ENCODE peak calls at places on chromosomes 6 and 20, in five cellular contexts. F, D, A, N and G are unnamed samples.

GRCh38 chr20:16528078-16528477 is 45.2 kb downstream of the KIF16B start:
- DNase-seq in N (peak; percentile 36), D (peak; percentile 54), F (no peak), A (peak; percentile 65), G (peak; percentile 63)

GRCh38 chr6:56399250-56399671 is 151.9 kb upstream of the COL21A1 start:
- DNase-seq in F (no peak), A (no peak), N (no peak), D (peak; percentile 16), G (peak; percentile 33)

GRCh38 chr20:63890201-63890576 is 4.7 kb upstream of the DNAJC5 start:
- DNase-seq in D (no peak), N (no peak), A (no peak), F (no peak), G (no peak)

GRCh38 chr6:71393471-71393870 is 104.9 kb downstream of the OGFRL1 start:
- DNase-seq in D (no peak), F (no peak), N (no peak), A (no peak), G (no peak)

GRCh38 chr6:140445474-140446004 is 1071.1 kb upstream of the CITED2 start:
- DNase-seq in D (no peak), N (no peak), A (peak; percentile 1), F (no peak), G (no peak)

GRCh38 chr6:135604035-135604865 is 106.7 kb upstream of the AHI1 start:
- DNase-seq in D (no peak), A (no peak), F (no peak), N (no peak), G (no peak)

GRCh38 chr20:36848078-36848660 is 27.8 kb upstream of the TLDC2 start:
- DNase-seq in N (no peak), F (no peak), D (no peak), A (peak; percentile 62), G (no peak)

GRCh38 chr6:132843316-132844040 is 29.1 kb downstream of the RPS12 start:
- DNase-seq in D (no peak), A (no peak), N (no peak), F (no peak), G (no peak)

GRCh38 chr6:30263734-30264133 is 50.5 kb upstream of the TRIM26 start:
- DNase-seq in A (peak; percentile 14), N (no peak), D (no peak), F (no peak), G (no peak)

GRCh38 chr6:150775804-150776203 is 89.7 kb upstream of the MTHFD1L start:
- DNase-seq in D (no peak), F (no peak), N (no peak), A (no peak), G (peak; percentile 33)

GRCh38 chr6:66508433-66508832 is 801.4 kb upstream of the EYS start:
- DNase-seq in N (no peak), D (no peak), A (no peak), F (no peak), G (no peak)

GRCh38 chr6:158204616-158205015 is 36.5 kb downstream of the GTF2H5 start:
- DNase-seq in A (no peak), N (no peak), F (no peak), D (no peak), G (no peak)

GRCh38 chr20:19628570-19629134 is 129.4 kb upstream of the RIN2 start:
- DNase-seq in F (no peak), D (peak; percentile 73), N (peak; percentile 35), A (peak; percentile 43), G (peak; percentile 76)

GRCh38 chr6:11188161-11188915 is 44.1 kb downstream of the NEDD9 start:
- DNase-seq in N (no peak), A (no peak), F (no peak), D (no peak), G (no peak)

GRCh38 chr6:128743974-128744765 is 138.8 kb upstream of the LAMA2 start:
- DNase-seq in A (no peak), F (no peak), N (no peak), D (no peak), G (no peak)

GRCh38 chr6:90222724-90223198 is 73.9 kb downstream of the BACH2 start:
- DNase-seq in F (no peak), A (no peak), D (no peak), N (no peak), G (no peak)

GRCh38 chr6:19988555-19988954 is 151.4 kb downstream of the ID4 start:
- DNase-seq in A (no peak), D (no peak), F (no peak), N (no peak), G (no peak)

GRCh38 chr20:31716351-31716750 is 6.3 kb downstream of the BCL2L1 start:
- DNase-seq in N (no peak), A (no peak), D (no peak), F (no peak), G (no peak)

GRCh38 chr6:40383348-40384115 is 203.6 kb downstream of the LRFN2 start:
- DNase-seq in N (no peak), A (no peak), D (no peak), F (no peak), G (no peak)

GRCh38 chr20:62219992-62220665 is at the start of gene HRH3:
- DNase-seq in A (no peak), F (no peak), N (no peak), D (peak; percentile 73), G (no peak)

GRCh38 chr6:16819752-16820151 is 58.5 kb upstream of the ATXN1 start:
- DNase-seq in A (no peak), D (no peak), F (no peak), N (no peak), G (no peak)

GRCh38 chr20:44485830-44486198 is 10.1 kb downstream of the TTPAL start:
- DNase-seq in A (no peak), N (no peak), D (no peak), F (no peak), G (no peak)

GRCh38 chr20:64238115-64238825 is 17.3 kb upstream of the PCMTD2 start:
- DNase-seq in D (no peak), N (no peak), A (no peak), F (no peak), G (peak; percentile 68)

GRCh38 chr20:60851826-60852704 is 400.0 kb upstream of the CDH4 start:
- DNase-seq in F (no peak), D (peak; percentile 50), N (no peak), A (no peak), G (no peak)

GRCh38 chr6:10431423-10432164 is 16.7 kb upstream of the TFAP2A start:
- DNase-seq in D (no peak), F (no peak), N (peak; percentile 30), A (no peak), G (no peak)

GRCh38 chr6:133609404-133610270 is 279.3 kb upstream of the TCF21 start:
- DNase-seq in A (peak; percentile 32), N (no peak), D (no peak), F (no peak), G (no peak)

GRCh38 chr20:46640536-46641311 is 10.5 kb downstream of the SLC13A3 start:
- DNase-seq in N (no peak), A (no peak), F (no peak), D (peak; percentile 12), G (peak; percentile 84)

GRCh38 chr6:170177383-170178265 is 113.3 kb downstream of the DLL1 start:
- DNase-seq in N (no peak), A (no peak), F (no peak), D (no peak), G (no peak)

GRCh38 chr6:169857343-169858292 is 106.2 kb downstream of the ERMARD start:
- DNase-seq in F (no peak), N (peak; percentile 4), A (no peak), D (no peak), G (no peak)

GRCh38 chr20:37365760-37366638 is 20.1 kb downstream of the SRC start:
- DNase-seq in N (no peak), D (no peak), A (no peak), F (no peak), G (no peak)

GRCh38 chr6:84424956-84425355 is 197.5 kb upstream of the CEP162 start:
- DNase-seq in A (no peak), F (no peak), D (no peak), N (no peak), G (no peak)

GRCh38 chr6:168929871-168930450 is 323.7 kb downstream of the THBS2 start:
- DNase-seq in A (no peak), F (no peak), D (no peak), N (no peak), G (no peak)

GRCh38 chr6:21450628-21451027 is 142.9 kb upstream of the SOX4 start:
- DNase-seq in F (no peak), A (no peak), D (no peak), N (no peak), G (no peak)

GRCh38 chr20:63520594-63520938 is at the start of gene PPDPF:
- DNase-seq in D (peak; percentile 84), N (peak; percentile 78), F (peak; percentile 70), A (peak; percentile 85), G (peak; percentile 87)

GRCh38 chr6:28914941-28915340 is 8.8 kb downstream of the TRIM27 start:
- DNase-seq in N (no peak), A (no peak), F (no peak), D (no peak), G (no peak)

GRCh38 chr6:28906674-28907073 is 17.1 kb downstream of the TRIM27 start:
- DNase-seq in F (no peak), N (no peak), A (no peak), D (no peak), G (no peak)

GRCh38 chr6:28907394-28907793 is 16.4 kb downstream of the TRIM27 start:
- DNase-seq in A (no peak), D (no peak), N (no peak), F (no peak), G (no peak)

DNA sequence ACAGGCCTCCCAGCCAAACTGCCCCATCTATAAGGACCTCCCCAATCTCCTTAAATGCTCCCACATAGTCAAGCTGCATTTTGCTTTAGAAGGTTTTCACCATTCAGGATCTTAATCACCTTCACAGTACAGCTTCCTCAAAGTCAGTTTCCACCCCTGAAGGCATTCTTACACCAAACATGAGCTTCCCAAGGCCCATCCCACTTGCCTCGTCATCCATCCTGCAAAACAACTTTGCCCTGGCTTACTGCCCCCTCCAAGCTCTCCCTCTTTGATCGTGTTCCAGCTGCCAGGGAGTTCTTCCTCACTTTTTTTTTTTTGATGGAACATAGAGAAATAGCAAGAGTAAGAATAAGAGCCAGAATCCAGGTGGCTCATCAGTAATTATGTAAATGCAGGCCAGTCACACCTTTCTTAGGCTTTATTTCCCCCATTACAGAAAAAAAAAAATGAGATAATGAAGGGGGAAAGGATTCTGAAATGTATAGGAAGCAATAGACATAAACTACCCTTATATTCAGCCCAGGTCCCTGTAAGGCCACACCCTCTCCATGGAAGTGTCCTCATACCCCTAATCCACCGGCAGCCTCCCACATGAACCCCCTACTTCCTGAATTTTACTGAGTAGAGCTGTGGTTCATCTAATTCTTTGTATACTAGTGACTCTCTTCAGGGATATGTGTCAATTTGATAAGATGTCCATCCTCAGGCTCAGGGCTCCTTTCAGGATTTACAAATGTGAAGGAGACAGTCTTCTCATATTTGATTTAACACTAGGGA is 12.7 kb downstream of the TRIM27 start:
- DNase-seq in A (no peak), N (peak; percentile 82), D (no peak), F (no peak), G (no peak)
- TF ChIP-seq POLR2A in A (no peak), N (no peak), D (no peak), F (no peak), G (no peak)

GRCh38 chr20:34876161-34877001 is at the start of gene ACSS2:
- DNase-seq in D (peak; percentile 100), N (peak; percentile 99), F (peak; percentile 99), A (peak; percentile 92), G (peak; percentile 100)
- TF ChIP-seq POLR2A in D (peak; percentile 75), N (peak; percentile 59), F (peak; percentile 50), A (peak; percentile 84), G (peak; percentile 87)

GRCh38 chr20:25057234-25058050 is 497 bp downstream of the ACSS1 start:
- DNase-seq in A (no peak), N (no peak), D (peak; percentile 86), F (peak; percentile 52), G (peak; percentile 84)
- TF ChIP-seq POLR2A in A (no peak), N (peak; percentile 16), D (peak; percentile 78), F (peak; percentile 39), G (peak; percentile 39)

GRCh38 chr6:106085984-106086832 is at the start of gene PRDM1:
- DNase-seq in F (peak; percentile 69), D (peak; percentile 93), N (peak; percentile 86), A (peak; percentile 26), G (peak; percentile 86)
- TF ChIP-seq POLR2A in F (no peak), D (peak; percentile 59), N (peak; percentile 15), A (peak; percentile 35), G (peak; percentile 61)